ENCODE peak calls at places on chromosomes 4 and X, in nine cellular contexts. One of them, this sample, is unnamed.

GRCh38 chrX:106802063-106802387 is 448 bp upstream of the TBC1D8B start:
- DNase-seq in OCI-LY7: no peak
- DNase-seq in HCT116: no peak
- DNase-seq in GM23248: peak; percentile 56
- DNase-seq in GM23338: peak; percentile 8
- DNase-seq in hepatocyte: peak; percentile 10
- DNase-seq in SK-N-SH: no peak
- DNase-seq in PC-3: no peak
- DNase-seq in MM.1S: no peak
- DNase-seq in this sample: peak; percentile 1

GRCh38 chr4:119977135-119977534 is 89.5 kb downstream of the MAD2L1 start:
- DNase-seq in GM23338: no peak
- DNase-seq in OCI-LY7: no peak
- DNase-seq in MM.1S: no peak
- DNase-seq in GM23248: no peak
- DNase-seq in PC-3: no peak
- DNase-seq in hepatocyte: no peak
- DNase-seq in SK-N-SH: no peak
- DNase-seq in HCT116: no peak
- DNase-seq in this sample: no peak

GRCh38 chr4:89640620-89641366 is 196.2 kb downstream of the SNCA start:
- DNase-seq in GM23248: peak; percentile 82
- DNase-seq in PC-3: peak; percentile 10
- DNase-seq in HCT116: peak; percentile 68
- DNase-seq in GM23338: peak; percentile 96
- DNase-seq in OCI-LY7: no peak
- DNase-seq in hepatocyte: peak; percentile 87
- DNase-seq in MM.1S: peak; percentile 39
- DNase-seq in SK-N-SH: peak; percentile 65
- DNase-seq in this sample: peak; percentile 96

GRCh38 chr4:3469386-3470243 is 6.5 kb downstream of the DOK7 start:
- DNase-seq in OCI-LY7: no peak
- DNase-seq in PC-3: no peak
- DNase-seq in GM23248: no peak
- DNase-seq in hepatocyte: no peak
- DNase-seq in HCT116: no peak
- DNase-seq in SK-N-SH: no peak
- DNase-seq in GM23338: no peak
- DNase-seq in MM.1S: no peak
- DNase-seq in this sample: peak; percentile 1

GRCh38 chr4:121192500-121192899 is 28.4 kb upstream of the TNIP3 start:
- DNase-seq in MM.1S: peak; percentile 53
- DNase-seq in GM23338: peak; percentile 67
- DNase-seq in OCI-LY7: peak; percentile 54
- DNase-seq in HCT116: peak; percentile 33
- DNase-seq in SK-N-SH: peak; percentile 15
- DNase-seq in PC-3: peak; percentile 51
- DNase-seq in GM23248: peak; percentile 73
- DNase-seq in hepatocyte: peak; percentile 64
- DNase-seq in this sample: peak; percentile 56

GRCh38 chr4:131430302-131430701 is 1718.8 kb upstream of the PCDH10 start:
- DNase-seq in GM23338: peak; percentile 22
- DNase-seq in PC-3: peak; percentile 10
- DNase-seq in GM23248: no peak
- DNase-seq in OCI-LY7: peak; percentile 30
- DNase-seq in SK-N-SH: no peak
- DNase-seq in MM.1S: peak; percentile 39
- DNase-seq in HCT116: no peak
- DNase-seq in hepatocyte: no peak
- DNase-seq in this sample: no peak

GRCh38 chr4:109332926-109333464 is 30.5 kb upstream of the COL25A1 start:
- DNase-seq in SK-N-SH: no peak
- DNase-seq in MM.1S: no peak
- DNase-seq in PC-3: no peak
- DNase-seq in HCT116: no peak
- DNase-seq in GM23248: peak; percentile 14
- DNase-seq in hepatocyte: no peak
- DNase-seq in OCI-LY7: peak; percentile 7
- DNase-seq in GM23338: peak; percentile 83
- DNase-seq in this sample: peak; percentile 56

GRCh38 chrX:16160729-16161128 is 6.6 kb upstream of the MAGEB17 start:
- DNase-seq in SK-N-SH: no peak
- DNase-seq in PC-3: peak; percentile 93
- DNase-seq in HCT116: peak; percentile 66
- DNase-seq in OCI-LY7: no peak
- DNase-seq in hepatocyte: no peak
- DNase-seq in GM23248: peak; percentile 81
- DNase-seq in GM23338: no peak
- DNase-seq in MM.1S: no peak
- DNase-seq in this sample: no peak

GRCh38 chr4:108814327-108814726 is 51.5 kb upstream of the ETNPPL start:
- DNase-seq in PC-3: no peak
- DNase-seq in HCT116: no peak
- DNase-seq in SK-N-SH: no peak
- DNase-seq in OCI-LY7: no peak
- DNase-seq in GM23338: no peak
- DNase-seq in hepatocyte: no peak
- DNase-seq in GM23248: no peak
- DNase-seq in MM.1S: peak; percentile 80
- DNase-seq in this sample: no peak

GRCh38 chr4:78938474-78938867 is 767 bp downstream of the PAQR3 start:
- DNase-seq in HCT116: no peak
- DNase-seq in OCI-LY7: no peak
- DNase-seq in hepatocyte: no peak
- DNase-seq in GM23248: peak; percentile 50
- DNase-seq in MM.1S: no peak
- DNase-seq in SK-N-SH: no peak
- DNase-seq in PC-3: no peak
- DNase-seq in GM23338: no peak
- DNase-seq in this sample: no peak

GRCh38 chr4:110417151-110417550 is 58.8 kb upstream of the ENPEP start:
- DNase-seq in SK-N-SH: no peak
- DNase-seq in GM23338: no peak
- DNase-seq in GM23248: no peak
- DNase-seq in HCT116: no peak
- DNase-seq in hepatocyte: no peak
- DNase-seq in MM.1S: no peak
- DNase-seq in PC-3: no peak
- DNase-seq in OCI-LY7: no peak
- DNase-seq in this sample: no peak

GRCh38 chr4:111454961-111455360 is 690.3 kb upstream of the FAM241A start:
- DNase-seq in PC-3: no peak
- DNase-seq in GM23338: peak; percentile 64
- DNase-seq in OCI-LY7: no peak
- DNase-seq in MM.1S: no peak
- DNase-seq in SK-N-SH: no peak
- DNase-seq in hepatocyte: peak; percentile 13
- DNase-seq in HCT116: no peak
- DNase-seq in GM23248: peak; percentile 9
- DNase-seq in this sample: no peak

GRCh38 chrX:39690541-39691415 is 407.0 kb downstream of the BCOR start:
- DNase-seq in GM23248: no peak
- DNase-seq in SK-N-SH: no peak
- DNase-seq in HCT116: no peak
- DNase-seq in PC-3: no peak
- DNase-seq in hepatocyte: no peak
- DNase-seq in OCI-LY7: no peak
- DNase-seq in GM23338: no peak
- DNase-seq in MM.1S: no peak
- DNase-seq in this sample: no peak

DNA sequence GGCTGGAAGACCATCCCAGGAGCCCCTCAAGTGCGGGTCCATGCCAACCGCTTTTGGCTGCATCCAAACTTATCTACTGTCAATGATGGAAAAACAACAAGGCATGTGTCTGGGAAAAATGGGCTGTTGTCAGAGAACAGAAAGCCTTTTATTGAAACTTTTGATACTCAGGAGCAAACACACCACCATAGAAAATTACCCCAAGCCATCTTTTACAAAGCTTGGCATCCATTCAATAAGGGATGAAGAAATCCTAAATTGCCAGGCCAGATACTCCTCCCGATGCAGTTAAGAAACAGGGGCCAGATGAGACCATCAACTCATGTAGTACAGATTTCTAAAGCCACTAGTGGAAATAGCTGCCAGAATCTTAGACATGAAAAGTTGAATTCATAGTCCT is 145.3 kb upstream of the MAP3K15 start:
- DNase-seq in GM23338: no peak
- DNase-seq in GM23248: peak; percentile 41
- DNase-seq in hepatocyte: no peak
- DNase-seq in OCI-LY7: no peak
- DNase-seq in PC-3: no peak
- DNase-seq in HCT116: no peak
- DNase-seq in MM.1S: no peak
- DNase-seq in SK-N-SH: no peak
- DNase-seq in this sample: no peak
- TF ChIP-seq EZH2phosphoT487 in GM23338: no peak
- TF ChIP-seq EZH2phosphoT487 in GM23248: no peak
- TF ChIP-seq EZH2phosphoT487 in hepatocyte: no peak
- TF ChIP-seq EZH2phosphoT487 in OCI-LY7: no peak
- TF ChIP-seq EZH2phosphoT487 in PC-3: no peak
- TF ChIP-seq EZH2phosphoT487 in HCT116: no peak
- TF ChIP-seq EZH2phosphoT487 in MM.1S: no peak
- TF ChIP-seq EZH2phosphoT487 in SK-N-SH: no peak
- TF ChIP-seq EZH2phosphoT487 in this sample: no peak

GRCh38 chr4:187193141-187193540 is 469.5 kb upstream of the FAT1 start:
- DNase-seq in PC-3: no peak
- DNase-seq in hepatocyte: peak; percentile 45
- DNase-seq in MM.1S: no peak
- DNase-seq in SK-N-SH: no peak
- DNase-seq in HCT116: no peak
- DNase-seq in OCI-LY7: no peak
- DNase-seq in GM23338: no peak
- DNase-seq in GM23248: no peak
- DNase-seq in this sample: no peak

GRCh38 chr4:187188118-187188517 is 464.5 kb upstream of the FAT1 start:
- DNase-seq in MM.1S: peak; percentile 54
- DNase-seq in SK-N-SH: no peak
- DNase-seq in GM23248: no peak
- DNase-seq in OCI-LY7: no peak
- DNase-seq in hepatocyte: no peak
- DNase-seq in HCT116: no peak
- DNase-seq in PC-3: no peak
- DNase-seq in GM23338: no peak
- DNase-seq in this sample: no peak

GRCh38 chr4:187192266-187192665 is 468.6 kb upstream of the FAT1 start:
- DNase-seq in GM23248: no peak
- DNase-seq in HCT116: no peak
- DNase-seq in SK-N-SH: no peak
- DNase-seq in OCI-LY7: no peak
- DNase-seq in GM23338: no peak
- DNase-seq in hepatocyte: no peak
- DNase-seq in MM.1S: no peak
- DNase-seq in PC-3: no peak
- DNase-seq in this sample: no peak

GRCh38 chr4:187191676-187192075 is 468.0 kb upstream of the FAT1 start:
- DNase-seq in SK-N-SH: no peak
- DNase-seq in PC-3: no peak
- DNase-seq in GM23338: no peak
- DNase-seq in MM.1S: no peak
- DNase-seq in OCI-LY7: no peak
- DNase-seq in GM23248: no peak
- DNase-seq in HCT116: no peak
- DNase-seq in hepatocyte: no peak
- DNase-seq in this sample: no peak
- TF ChIP-seq EZH2phosphoT487 in SK-N-SH: no peak
- TF ChIP-seq EZH2phosphoT487 in PC-3: no peak
- TF ChIP-seq EZH2phosphoT487 in GM23338: no peak
- TF ChIP-seq EZH2phosphoT487 in MM.1S: no peak
- TF ChIP-seq EZH2phosphoT487 in OCI-LY7: no peak
- TF ChIP-seq EZH2phosphoT487 in GM23248: no peak
- TF ChIP-seq EZH2phosphoT487 in HCT116: no peak
- TF ChIP-seq EZH2phosphoT487 in hepatocyte: no peak
- TF ChIP-seq EZH2phosphoT487 in this sample: no peak

GRCh38 chr4:113761682-113762060 is at the start of gene CAMK2D:
- DNase-seq in OCI-LY7: peak; percentile 91
- DNase-seq in hepatocyte: peak; percentile 95
- DNase-seq in SK-N-SH: peak; percentile 86
- DNase-seq in HCT116: peak; percentile 80
- DNase-seq in PC-3: peak; percentile 75
- DNase-seq in GM23248: peak; percentile 82
- DNase-seq in GM23338: no peak
- DNase-seq in MM.1S: peak; percentile 83
- DNase-seq in this sample: peak; percentile 88

GRCh38 chr4:113760852-113761681 is 471 bp downstream of the CAMK2D start:
- DNase-seq in GM23338: peak; percentile 78
- DNase-seq in hepatocyte: peak; percentile 89
- DNase-seq in GM23248: peak; percentile 89
- DNase-seq in MM.1S: peak; percentile 64
- DNase-seq in PC-3: peak; percentile 43
- DNase-seq in SK-N-SH: peak; percentile 81
- DNase-seq in HCT116: no peak
- DNase-seq in OCI-LY7: peak; percentile 65
- DNase-seq in this sample: peak; percentile 62

GRCh38 chr4:113760094-113760851 is 1.3 kb downstream of the CAMK2D start:
- DNase-seq in MM.1S: peak; percentile 11
- DNase-seq in GM23248: peak; percentile 65
- DNase-seq in GM23338: peak; percentile 38
- DNase-seq in HCT116: no peak
- DNase-seq in PC-3: peak; percentile 40
- DNase-seq in OCI-LY7: peak; percentile 60
- DNase-seq in hepatocyte: peak; percentile 62
- DNase-seq in SK-N-SH: no peak
- DNase-seq in this sample: peak; percentile 62

GRCh38 chr4:113758361-113758760 is 3.2 kb downstream of the CAMK2D start:
- DNase-seq in SK-N-SH: no peak
- DNase-seq in hepatocyte: no peak
- DNase-seq in HCT116: no peak
- DNase-seq in PC-3: peak; percentile 42
- DNase-seq in MM.1S: no peak
- DNase-seq in OCI-LY7: no peak
- DNase-seq in GM23248: peak; percentile 77
- DNase-seq in GM23338: no peak
- DNase-seq in this sample: no peak

DNA sequence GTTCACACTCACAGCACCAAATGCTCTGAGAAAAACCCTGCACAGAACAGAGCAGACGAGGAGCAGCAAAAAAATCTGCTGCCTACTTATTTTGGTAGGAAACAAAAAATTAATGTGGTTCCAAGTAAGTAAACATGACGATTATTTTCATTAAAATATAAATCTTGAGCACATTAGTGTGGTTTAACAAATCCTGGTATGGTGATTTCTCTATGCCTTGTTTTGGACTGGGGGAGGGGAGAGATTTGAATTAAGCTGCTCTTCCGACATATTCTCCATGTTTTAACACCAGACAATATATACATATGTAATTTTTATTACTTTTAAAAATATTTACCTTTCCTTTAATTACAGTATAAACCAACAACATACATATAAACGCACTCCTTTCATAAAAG is 1.8 kb downstream of the CAMK2D start:
- DNase-seq in SK-N-SH: no peak
- DNase-seq in MM.1S: no peak
- DNase-seq in GM23248: peak; percentile 45
- DNase-seq in hepatocyte: no peak
- DNase-seq in HCT116: no peak
- DNase-seq in OCI-LY7: peak; percentile 46
- DNase-seq in GM23338: no peak
- DNase-seq in PC-3: no peak
- DNase-seq in this sample: no peak
- TF ChIP-seq EZH2phosphoT487 in SK-N-SH: no peak
- TF ChIP-seq EZH2phosphoT487 in MM.1S: no peak
- TF ChIP-seq EZH2phosphoT487 in GM23248: no peak
- TF ChIP-seq EZH2phosphoT487 in hepatocyte: no peak
- TF ChIP-seq EZH2phosphoT487 in HCT116: no peak
- TF ChIP-seq EZH2phosphoT487 in OCI-LY7: no peak
- TF ChIP-seq EZH2phosphoT487 in GM23338: no peak
- TF ChIP-seq EZH2phosphoT487 in PC-3: no peak
- TF ChIP-seq EZH2phosphoT487 in this sample: no peak

GRCh38 chrX:153925739-153926593 is at the start of gene ARHGAP4:
- DNase-seq in SK-N-SH: no peak
- DNase-seq in HCT116: peak; percentile 37
- DNase-seq in OCI-LY7: peak; percentile 62
- DNase-seq in GM23248: no peak
- DNase-seq in PC-3: no peak
- DNase-seq in GM23338: peak; percentile 44
- DNase-seq in hepatocyte: no peak
- DNase-seq in MM.1S: peak; percentile 58
- DNase-seq in this sample: peak; percentile 28
- TF ChIP-seq EZH2phosphoT487 in SK-N-SH: no peak
- TF ChIP-seq EZH2phosphoT487 in HCT116: no peak
- TF ChIP-seq EZH2phosphoT487 in OCI-LY7: no peak
- TF ChIP-seq EZH2phosphoT487 in GM23248: no peak
- TF ChIP-seq EZH2phosphoT487 in PC-3: no peak
- TF ChIP-seq EZH2phosphoT487 in GM23338: no peak
- TF ChIP-seq EZH2phosphoT487 in hepatocyte: no peak
- TF ChIP-seq EZH2phosphoT487 in MM.1S: no peak
- TF ChIP-seq EZH2phosphoT487 in this sample: no peak

This sample was measured in neural progenitor cell.